ENCODE peak calls at places on chromosomes 11 and 22, in eight cellular contexts. V is pons, T is Calu3, Z is HT1080, W is NCI-H774, N is lung microvascular endothelial cell, E is NCI-H1105, B is HS-27A. I is an unnamed sample.

GRCh38 chr22:36758792-36759271 is 17.1 kb downstream of the IFT27 start:
- DNase-seq in E (no peak), W (no peak), N (no peak), B (no peak), Z (no peak), T (no peak), V (no peak), I (no peak)

GRCh38 chr11:88359529-88359928 is 22.0 kb upstream of the CTSC start:
- DNase-seq in N (no peak), W (no peak), V (no peak), T (no peak), Z (no peak), E (no peak), B (no peak), I (no peak)

GRCh38 chr22:44024288-44024908 is at the start of gene PARVB:
- DNase-seq in N (peak), V (no peak), T (peak), Z (peak), B (no peak), E (no peak), W (no peak), I (peak)

GRCh38 chr11:33721291-33721840 is 14.9 kb downstream of the CD59 start:
- DNase-seq in T (no peak), W (no peak), E (no peak), V (no peak), Z (peak), B (no peak), N (peak), I (peak)

GRCh38 chr11:31940396-31941037 is 129.4 kb upstream of the PAX6 start:
- DNase-seq in V (no peak), E (no peak), T (no peak), N (peak), B (no peak), W (no peak), Z (peak), I (peak)

GRCh38 chr11:1197431-1197885 is 25.4 kb upstream of the MUC5B start:
- DNase-seq in B (no peak), W (no peak), T (no peak), E (no peak), Z (no peak), N (no peak), V (no peak), I (no peak)

GRCh38 chr11:8390851-8391612 is 127.4 kb upstream of the LMO1 start:
- DNase-seq in T (no peak), Z (no peak), W (no peak), N (no peak), V (no peak), E (no peak), B (no peak), I (no peak)

GRCh38 chr11:103587951-103588788 is 448.3 kb upstream of the DDI1 start:
- DNase-seq in T (no peak), W (peak), V (no peak), E (peak), N (peak), Z (peak), B (no peak), I (no peak)

GRCh38 chr11:116543099-116543498 is 229.7 kb downstream of the BUD13 start:
- DNase-seq in V (no peak), T (no peak), N (no peak), W (no peak), B (no peak), E (no peak), Z (no peak), I (no peak)

GRCh38 chr11:69467196-69467595 is 14.3 kb upstream of the LINC01488 start:
- DNase-seq in Z (no peak), T (no peak), V (no peak), B (no peak), N (no peak), E (no peak), W (no peak), I (no peak)

GRCh38 chr11:123478352-123478986 is 48.4 kb downstream of the GRAMD1B start:
- DNase-seq in Z (peak), T (peak), B (no peak), V (peak), N (peak), W (peak), E (peak), I (peak)

GRCh38 chr22:49953027-49953679 is 7.4 kb upstream of the PIM3 start:
- DNase-seq in W (no peak), E (no peak), N (no peak), Z (no peak), B (no peak), T (peak), V (no peak), I (no peak)

GRCh38 chr11:84471501-84471900 is 1155.6 kb downstream of the DLG2 start:
- DNase-seq in N (no peak), T (no peak), B (no peak), Z (no peak), E (no peak), W (no peak), V (no peak), I (no peak)

GRCh38 chr11:34600339-34601084 is 20.4 kb upstream of the EHF start:
- DNase-seq in Z (peak), T (peak), E (no peak), V (no peak), N (no peak), W (no peak), B (no peak), I (no peak)

GRCh38 chr11:43537831-43538230 is 142.7 kb upstream of the HSD17B12 start:
- DNase-seq in T (no peak), E (no peak), B (no peak), N (no peak), V (no peak), W (no peak), Z (no peak), I (peak)

GRCh38 chr11:127275771-127276170 is 275.2 kb upstream of the KIRREL3 start:
- DNase-seq in W (no peak), V (no peak), E (no peak), B (no peak), Z (peak), T (no peak), N (no peak), I (no peak)

GRCh38 chr22:29780220-29780619 is 13.1 kb downstream of the UQCR10 start:
- DNase-seq in W (no peak), B (no peak), E (no peak), V (no peak), T (no peak), N (no peak), Z (no peak), I (no peak)

GRCh38 chr11:128482512-128483191 is 104.7 kb downstream of the ETS1 start:
- DNase-seq in V (no peak), Z (no peak), N (no peak), E (no peak), T (no peak), W (no peak), B (no peak), I (no peak)

GRCh38 chr22:27866136-27867091 is 52.6 kb downstream of the PITPNB start:
- DNase-seq in T (no peak), W (no peak), V (no peak), B (peak), Z (peak), E (no peak), N (no peak), I (no peak)

GRCh38 chr22:25110846-25111578 is 88.6 kb upstream of the CRYBB3 start:
- DNase-seq in V (peak), E (peak), W (peak), Z (peak), N (peak), B (peak), T (peak), I (peak)

GRCh38 chr22:30591191-30591587 is 521 bp downstream of the PES1 start:
- DNase-seq in E (no peak), W (no peak), Z (no peak), T (no peak), V (no peak), B (no peak), N (peak), I (no peak)

GRCh38 chr11:128695539-128696221 is 1.8 kb downstream of the FLI1 start:
- DNase-seq in W (no peak), N (peak), V (peak), T (no peak), Z (peak), B (no peak), E (no peak), I (no peak)

GRCh38 chr22:44155115-44155514 is 25.6 kb upstream of the PARVG start:
- DNase-seq in E (no peak), T (no peak), N (no peak), Z (no peak), V (no peak), W (no peak), B (no peak), I (no peak)

GRCh38 chr22:38412435-38413084 is 42.4 kb downstream of the KCNJ4 start:
- DNase-seq in T (peak), B (no peak), E (no peak), V (no peak), Z (no peak), W (no peak), N (no peak), I (no peak)

GRCh38 chr11:115241899-115242298 is 262.3 kb downstream of the CADM1 start:
- DNase-seq in W (no peak), E (peak), T (no peak), V (no peak), B (no peak), Z (no peak), N (no peak), I (no peak)

GRCh38 chr22:37244922-37245722 is 1.1 kb upstream of the RAC2 start:
- DNase-seq in B (no peak), V (no peak), N (no peak), E (no peak), T (no peak), W (no peak), Z (no peak), I (no peak)

GRCh38 chr11:14317659-14318325 is 41.2 kb downstream of the RRAS2 start:
- DNase-seq in B (no peak), V (no peak), T (no peak), E (no peak), N (no peak), Z (no peak), W (no peak), I (no peak)

GRCh38 chr11:112632866-112633505 is 328.2 kb upstream of the NCAM1 start:
- DNase-seq in W (no peak), T (no peak), V (no peak), N (no peak), B (no peak), Z (peak), E (no peak), I (no peak)

GRCh38 chr22:38796262-38796957 is 2.5 kb upstream of the DNAL4 start:
- DNase-seq in N (no peak), B (no peak), T (no peak), V (no peak), E (no peak), W (no peak), Z (peak), I (no peak)

GRCh38 chr22:32558681-32559355 is 84.2 kb downstream of the FBXO7 start:
- DNase-seq in B (peak), N (peak), E (no peak), W (no peak), Z (peak), T (peak), V (no peak), I (no peak)

GRCh38 chr11:62680825-62681240 is 2.0 kb upstream of the UBXN1 start:
- DNase-seq in Z (peak), T (peak), W (peak), E (no peak), N (peak), V (peak), B (no peak), I (peak)

GRCh38 chr11:120516461-120517389 is 5.2 kb downstream of the GRIK4 start:
- DNase-seq in B (no peak), Z (no peak), V (no peak), W (no peak), T (no peak), E (no peak), N (no peak), I (no peak)

GRCh38 chr11:47586043-47586442 is 435 bp upstream of the FAM180B start:
- DNase-seq in N (no peak), Z (no peak), W (no peak), V (no peak), B (no peak), E (no peak), T (no peak), I (peak)

GRCh38 chr11:60282291-60282690 is 1.8 kb downstream of the MS4A4A start:
- DNase-seq in W (no peak), T (no peak), N (no peak), B (no peak), V (no peak), Z (no peak), E (no peak), I (no peak)

GRCh38 chr11:18567081-18567480 is 21.5 kb downstream of the UEVLD start:
- DNase-seq in T (no peak), N (no peak), Z (no peak), V (no peak), E (no peak), B (no peak), W (no peak), I (no peak)

I was measured in G401.